ENCODE peak calls at places on chromosomes 3 and 15, in four cellular contexts. E is hypothalamus, O is astrocyte of the hippocampus, R is adipocyte. M is an unnamed sample.

GRCh38 chr3:98763076-98763475 is at the start of gene ST3GAL6:
- DNase-seq in R (peak; percentile 28), E (peak; percentile 33), O (no peak), M (no peak)

GRCh38 chr3:96266395-96267187 is 547.8 kb upstream of the EPHA6 start:
- DNase-seq in O (peak; percentile 22), E (no peak), R (no peak), M (no peak)

GRCh38 chr15:70032509-70032908 is 65.2 kb downstream of the TLE3 start:
- DNase-seq in R (no peak), E (no peak), O (no peak), M (no peak)

GRCh38 chr3:33061782-33062181 is 35.2 kb downstream of the GLB1 start:
- DNase-seq in O (peak; percentile 63), R (peak; percentile 77), E (no peak), M (peak; percentile 28)

GRCh38 chr3:97810779-97811390 is 10.9 kb upstream of the CRYBG3 start:
- DNase-seq in O (no peak), E (no peak), R (peak; percentile 20), M (no peak)

GRCh38 chr15:49101536-49101935 is 53.9 kb downstream of the COPS2 start:
- DNase-seq in O (peak; percentile 51), E (no peak), R (peak; percentile 46), M (no peak)

GRCh38 chr3:130946876-130947275 is 53.0 kb downstream of the ATP2C1 start:
- DNase-seq in O (no peak), R (no peak), E (no peak), M (no peak)

GRCh38 chr3:113912551-113913246 is 35.1 kb upstream of the ZDHHC23 start:
- DNase-seq in E (peak; percentile 8), R (peak; percentile 53), O (peak; percentile 71), M (peak; percentile 45)

M was measured in myocyte.